ENCODE peak calls at places on chromosomes 3 and 15, in four cellular contexts. H, T, U and N are unnamed samples.

GRCh38 chr3:159632847-159633246 is 355.8 kb upstream of the IL12A start:
- DNase-seq in H (no peak), T (no peak), U (no peak), N (no peak)

GRCh38 chr3:132443421-132443820 is 26.1 kb downstream of the DNAJC13 start:
- DNase-seq in H (no peak), T (no peak), U (no peak), N (no peak)

GRCh38 chr15:99452728-99453643 is 112.8 kb upstream of the MEF2A start:
- DNase-seq in H (peak), T (peak), U (no peak), N (peak)

GRCh38 chr3:197008436-197009209 is 21.0 kb downstream of the MELTF start:
- DNase-seq in H (no peak), T (no peak), U (no peak), N (no peak)

GRCh38 chr15:90839187-90840071 is 29.0 kb upstream of the FURIN start:
- DNase-seq in H (peak), T (no peak), U (peak), N (no peak)

GRCh38 chr3:44198957-44199269 is 42.8 kb upstream of the TOPAZ1 start:
- DNase-seq in H (no peak), T (no peak), U (no peak), N (no peak)

GRCh38 chr15:62391565-62392262 is 226.6 kb upstream of the C2CD4B start:
- DNase-seq in H (peak), T (peak), U (peak), N (no peak)

GRCh38 chr15:63112871-63113270 is 8.8 kb upstream of the LACTB start:
- DNase-seq in H (no peak), T (no peak), U (no peak), N (no peak)

GRCh38 chr3:69951616-69952015 is 47.9 kb upstream of the SAMMSON start:
- DNase-seq in H (no peak), T (no peak), U (no peak), N (no peak)

GRCh38 chr3:1400571-1400970 is 307.7 kb downstream of the CNTN6 start:
- DNase-seq in H (no peak), T (no peak), U (no peak), N (no peak)

GRCh38 chr3:36373084-36373483 is 7.2 kb upstream of the STAC start:
- DNase-seq in H (no peak), T (peak), U (no peak), N (no peak)

GRCh38 chr3:128506721-128507120 is 13.7 kb upstream of the GATA2 start:
- DNase-seq in H (no peak), T (no peak), U (no peak), N (no peak)

GRCh38 chr15:78308422-78309021 is 9.1 kb upstream of the SKIC8 start:
- DNase-seq in H (peak), T (peak), U (peak), N (no peak)

GRCh38 chr15:38005949-38006800 is 71.7 kb downstream of the TMCO5A start:
- DNase-seq in H (no peak), T (no peak), U (no peak), N (no peak)

GRCh38 chr3:13890377-13891016 is 10.6 kb upstream of the WNT7A start:
- DNase-seq in H (no peak), T (no peak), U (peak), N (peak)

GRCh38 chr15:92617197-92618037 is 38.2 kb downstream of the FAM174B start:
- DNase-seq in H (peak), T (peak), U (peak), N (no peak)

GRCh38 chr3:40841131-40841530 is 316.4 kb downstream of the ZNF621 start:
- DNase-seq in H (no peak), T (no peak), U (no peak), N (no peak)

GRCh38 chr3:50453907-50454306 is 49.5 kb downstream of the CACNA2D2 start:
- DNase-seq in H (no peak), T (no peak), U (no peak), N (no peak)

GRCh38 chr3:111248406-111248805 is 176.8 kb downstream of the NECTIN3 start:
- DNase-seq in H (no peak), T (no peak), U (no peak), N (no peak)

GRCh38 chr15:100384108-100384410 is 42.3 kb upstream of the ADAMTS17 start:
- DNase-seq in H (no peak), T (no peak), U (no peak), N (no peak)

GRCh38 chr3:48474619-48475018 is 28.1 kb downstream of the ATRIP start:
- DNase-seq in H (no peak), T (no peak), U (no peak), N (no peak)

GRCh38 chr3:14124223-14124614 is 451 bp downstream of the CHCHD4 start:
- DNase-seq in H (peak), T (no peak), U (no peak), N (peak)

GRCh38 chr3:46979958-46980497 is 562 bp downstream of the NBEAL2 start:
- DNase-seq in H (peak), T (no peak), U (no peak), N (no peak)

GRCh38 chr3:106379251-106379750 is 510.5 kb upstream of the CBLB start:
- DNase-seq in H (no peak), T (no peak), U (no peak), N (no peak)

GRCh38 chr3:132180337-132180791 is 136.8 kb upstream of the ACP3 start:
- DNase-seq in H (no peak), T (peak), U (peak), N (no peak)

GRCh38 chr3:50264389-50264963 is 4.5 kb upstream of the SEMA3B start:
- DNase-seq in H (peak), T (peak), U (peak), N (peak)

GRCh38 chr3:1092771-1093170 is at the start of gene CNTN6:
- DNase-seq in H (no peak), T (no peak), U (no peak), N (no peak)

GRCh38 chr3:56357266-56357665 is 111.0 kb downstream of the ERC2 start:
- DNase-seq in H (no peak), T (no peak), U (no peak), N (no peak)

GRCh38 chr15:100891316-100892012 is 11.8 kb downstream of the ALDH1A3 start:
- DNase-seq in H (no peak), T (no peak), U (no peak), N (no peak)

GRCh38 chr15:101059381-101060341 is 140.5 kb downstream of the LRRK1 start:
- DNase-seq in H (no peak), T (no peak), U (no peak), N (peak)

GRCh38 chr15:22908830-22909229 is 70.4 kb downstream of the NIPA2 start:
- DNase-seq in H (peak), T (no peak), U (no peak), N (no peak)

GRCh38 chr3:67290424-67290823 is 292.3 kb downstream of the KBTBD8 start:
- DNase-seq in H (no peak), T (no peak), U (no peak), N (no peak)

GRCh38 chr3:10867384-10867783 is 51.4 kb downstream of the SLC6A11 start:
- DNase-seq in H (no peak), T (no peak), U (no peak), N (no peak)

GRCh38 chr3:64257096-64257755 is 32.0 kb upstream of the PRICKLE2 start:
- DNase-seq in H (no peak), T (no peak), U (no peak), N (no peak)

GRCh38 chr15:64854041-64854440 is 12.3 kb downstream of the PLEKHO2 start:
- DNase-seq in H (no peak), T (no peak), U (no peak), N (no peak)

GRCh38 chr3:35932995-35933394 is 293.7 kb downstream of the ARPP21 start:
- DNase-seq in H (no peak), T (peak), U (no peak), N (no peak)

GRCh38 chr15:55993111-55993803 is at the start of gene NEDD4:
- DNase-seq in H (peak), T (peak), U (peak), N (peak)
- TF ChIP-seq POLR2A in H (peak), T (peak), U (peak), N (no peak)

GRCh38 chr3:42745291-42745745 is 27.7 kb downstream of the CCDC13 start:
- DNase-seq in H (no peak), T (no peak), U (no peak), N (no peak)
- H3K27ac ChIP-seq in H (peak), T (no peak), U (peak), N (peak)

DNA sequence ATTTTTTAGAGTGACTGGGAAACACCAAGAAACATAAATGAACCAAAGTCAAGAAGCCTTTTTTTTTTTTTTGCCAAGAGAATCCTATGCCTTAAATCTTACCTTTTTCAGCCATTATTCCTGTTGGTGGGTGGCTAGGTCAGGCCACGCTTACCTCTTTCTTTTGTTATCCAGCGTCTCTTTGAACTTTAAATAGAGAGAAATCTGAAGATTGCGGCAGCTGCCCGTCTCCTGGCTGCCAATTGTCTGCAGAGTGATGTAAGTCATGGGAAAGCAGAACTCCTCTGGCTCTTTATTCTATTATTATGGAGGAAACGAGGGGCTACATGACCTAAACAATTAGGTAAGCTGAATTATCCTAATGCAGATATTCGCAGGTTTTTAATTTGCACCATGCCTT is at the start of gene STRIT1:
- DNase-seq in H (no peak), T (no peak), U (no peak), N (no peak)
- TF ChIP-seq POLR2A in H (no peak), T (no peak), U (no peak), N (no peak)

DNA sequence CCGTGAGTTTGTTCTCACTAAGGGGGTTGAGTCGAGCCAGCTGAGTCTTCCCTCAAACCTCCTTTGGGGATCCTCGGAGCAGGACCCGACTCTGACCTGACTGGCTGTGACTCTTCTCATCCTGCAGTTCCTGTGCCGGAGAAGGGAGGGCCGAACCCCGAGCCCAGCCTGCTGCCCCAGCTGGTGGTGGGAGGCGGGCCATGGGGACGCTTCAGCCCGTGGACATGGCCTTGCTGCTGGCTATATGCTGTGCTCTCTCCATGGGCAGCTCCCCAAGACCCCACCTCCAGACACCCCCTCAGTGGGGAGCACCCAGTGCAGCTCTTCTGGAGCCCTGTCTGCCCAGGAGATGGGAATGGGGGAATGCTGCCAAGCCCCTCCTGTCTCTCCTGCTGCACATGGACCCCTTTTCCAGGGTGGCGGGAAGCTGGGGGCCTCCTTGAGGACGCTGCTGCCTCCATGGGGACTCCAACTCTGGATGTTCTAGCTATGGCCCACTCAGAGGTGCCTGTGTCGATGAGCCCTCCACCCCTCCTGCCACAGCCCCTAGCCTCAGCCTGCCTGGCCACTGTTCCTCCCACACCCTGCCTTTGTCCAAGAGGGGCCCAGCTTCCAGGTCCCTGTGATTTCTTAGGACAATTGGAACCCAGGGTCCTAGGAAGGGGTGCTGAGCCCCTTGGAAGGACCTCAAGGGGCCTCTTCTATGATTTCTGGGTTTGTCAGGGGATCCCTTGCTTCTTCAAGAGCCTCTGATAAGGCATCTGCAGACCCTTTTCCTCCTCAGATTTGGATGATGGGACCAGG is 12.8 kb downstream of the C15orf39 start:
- DNase-seq in H (no peak), T (no peak), U (no peak), N (no peak)
- H3K27ac ChIP-seq in H (no peak), T (no peak), U (no peak), N (no peak)

GRCh38 chr15:50765202-50765967 is at the start of gene SPPL2A:
- DNase-seq in H (peak), T (peak), U (peak), N (peak)
- TF ChIP-seq POLR2A in H (peak), T (peak), U (peak), N (peak)